ENCODE peak calls at places on chromosomes 12 and 14, in nine cellular contexts. One of them, this sample, is unnamed.

GRCh38 chr14:68512088-68512487 is 280.8 kb downstream of the ZFP36L1 start:
- DNase-seq in WERI-Rb-1: no peak
- DNase-seq in cardiac fibroblast: no peak
- DNase-seq in NT2/D1: no peak
- DNase-seq in stimulated activated CD8-positive, alpha-beta memory T cell treated with anti-CD3 and anti-CD28 coated beads, Interleukin-4, amount 100 ng/mL, for 1 hour: no peak
- DNase-seq in germinal center: no peak
- DNase-seq in SW480: no peak
- DNase-seq in stimulated activated CD4-positive, alpha-beta T cell treated with anti-CD3 and anti-CD28 coated beads, Interleukin-12 subunit alpha, Interleukin-12 subunit beta, amount 100 ng/mL, for 48 hours: no peak
- DNase-seq in HT1080: no peak
- DNase-seq in this sample: no peak

GRCh38 chr14:100827751-100828447 is 2.0 kb downstream of the MEG3 start:
- DNase-seq in WERI-Rb-1: peak; percentile 55
- DNase-seq in cardiac fibroblast: peak; percentile 80
- DNase-seq in NT2/D1: no peak
- DNase-seq in stimulated activated CD8-positive, alpha-beta memory T cell treated with anti-CD3 and anti-CD28 coated beads, Interleukin-4, amount 100 ng/mL, for 1 hour: no peak
- DNase-seq in germinal center: no peak
- DNase-seq in SW480: no peak
- DNase-seq in stimulated activated CD4-positive, alpha-beta T cell treated with anti-CD3 and anti-CD28 coated beads, Interleukin-12 subunit alpha, Interleukin-12 subunit beta, amount 100 ng/mL, for 48 hours: no peak
- DNase-seq in HT1080: no peak
- DNase-seq in this sample: no peak

GRCh38 chr12:13171921-13172859 is 24.3 kb upstream of the EMP1 start:
- DNase-seq in WERI-Rb-1: no peak
- DNase-seq in cardiac fibroblast: peak; percentile 50
- DNase-seq in NT2/D1: no peak
- DNase-seq in stimulated activated CD8-positive, alpha-beta memory T cell treated with anti-CD3 and anti-CD28 coated beads, Interleukin-4, amount 100 ng/mL, for 1 hour: no peak
- DNase-seq in germinal center: no peak
- DNase-seq in SW480: peak; percentile 82
- DNase-seq in stimulated activated CD4-positive, alpha-beta T cell treated with anti-CD3 and anti-CD28 coated beads, Interleukin-12 subunit alpha, Interleukin-12 subunit beta, amount 100 ng/mL, for 48 hours: no peak
- DNase-seq in HT1080: peak; percentile 80
- DNase-seq in this sample: peak; percentile 85

GRCh38 chr14:104697892-104698583 is 8.6 kb downstream of the INF2 start:
- DNase-seq in WERI-Rb-1: no peak
- DNase-seq in cardiac fibroblast: no peak
- DNase-seq in NT2/D1: no peak
- DNase-seq in stimulated activated CD8-positive, alpha-beta memory T cell treated with anti-CD3 and anti-CD28 coated beads, Interleukin-4, amount 100 ng/mL, for 1 hour: no peak
- DNase-seq in germinal center: no peak
- DNase-seq in SW480: peak; percentile 50
- DNase-seq in stimulated activated CD4-positive, alpha-beta T cell treated with anti-CD3 and anti-CD28 coated beads, Interleukin-12 subunit alpha, Interleukin-12 subunit beta, amount 100 ng/mL, for 48 hours: no peak
- DNase-seq in HT1080: no peak
- DNase-seq in this sample: no peak

GRCh38 chr12:63895841-63896240 is 51.3 kb downstream of the SRGAP1 start:
- DNase-seq in WERI-Rb-1: no peak
- DNase-seq in cardiac fibroblast: no peak
- DNase-seq in NT2/D1: no peak
- DNase-seq in stimulated activated CD8-positive, alpha-beta memory T cell treated with anti-CD3 and anti-CD28 coated beads, Interleukin-4, amount 100 ng/mL, for 1 hour: no peak
- DNase-seq in germinal center: no peak
- DNase-seq in SW480: no peak
- DNase-seq in stimulated activated CD4-positive, alpha-beta T cell treated with anti-CD3 and anti-CD28 coated beads, Interleukin-12 subunit alpha, Interleukin-12 subunit beta, amount 100 ng/mL, for 48 hours: no peak
- DNase-seq in HT1080: no peak
- DNase-seq in this sample: no peak

GRCh38 chr12:74043343-74043742 is 494.3 kb upstream of the ATXN7L3B start:
- DNase-seq in WERI-Rb-1: no peak
- DNase-seq in cardiac fibroblast: peak; percentile 22
- DNase-seq in NT2/D1: no peak
- DNase-seq in stimulated activated CD8-positive, alpha-beta memory T cell treated with anti-CD3 and anti-CD28 coated beads, Interleukin-4, amount 100 ng/mL, for 1 hour: no peak
- DNase-seq in germinal center: no peak
- DNase-seq in SW480: no peak
- DNase-seq in stimulated activated CD4-positive, alpha-beta T cell treated with anti-CD3 and anti-CD28 coated beads, Interleukin-12 subunit alpha, Interleukin-12 subunit beta, amount 100 ng/mL, for 48 hours: no peak
- DNase-seq in HT1080: peak; percentile 89
- DNase-seq in this sample: peak; percentile 58

GRCh38 chr12:20624718-20625117 is 70.4 kb upstream of the SLCO1C1 start:
- DNase-seq in WERI-Rb-1: peak; percentile 25
- DNase-seq in cardiac fibroblast: peak; percentile 39
- DNase-seq in NT2/D1: peak; percentile 33
- DNase-seq in stimulated activated CD8-positive, alpha-beta memory T cell treated with anti-CD3 and anti-CD28 coated beads, Interleukin-4, amount 100 ng/mL, for 1 hour: no peak
- DNase-seq in germinal center: no peak
- DNase-seq in SW480: peak; percentile 33
- DNase-seq in stimulated activated CD4-positive, alpha-beta T cell treated with anti-CD3 and anti-CD28 coated beads, Interleukin-12 subunit alpha, Interleukin-12 subunit beta, amount 100 ng/mL, for 48 hours: no peak
- DNase-seq in HT1080: peak; percentile 50
- DNase-seq in this sample: no peak

GRCh38 chr12:57005980-57006808 is at the start of gene ZBTB39:
- DNase-seq in WERI-Rb-1: peak; percentile 50
- DNase-seq in cardiac fibroblast: peak; percentile 36
- DNase-seq in NT2/D1: peak; percentile 51
- DNase-seq in stimulated activated CD8-positive, alpha-beta memory T cell treated with anti-CD3 and anti-CD28 coated beads, Interleukin-4, amount 100 ng/mL, for 1 hour: peak; percentile 16
- DNase-seq in germinal center: peak; percentile 93
- DNase-seq in SW480: peak; percentile 55
- DNase-seq in stimulated activated CD4-positive, alpha-beta T cell treated with anti-CD3 and anti-CD28 coated beads, Interleukin-12 subunit alpha, Interleukin-12 subunit beta, amount 100 ng/mL, for 48 hours: peak; percentile 59
- DNase-seq in HT1080: no peak
- DNase-seq in this sample: peak; percentile 84

GRCh38 chr12:4810219-4810671 is 90.0 kb downstream of the GALNT8 start:
- DNase-seq in WERI-Rb-1: no peak
- DNase-seq in cardiac fibroblast: no peak
- DNase-seq in NT2/D1: no peak
- DNase-seq in stimulated activated CD8-positive, alpha-beta memory T cell treated with anti-CD3 and anti-CD28 coated beads, Interleukin-4, amount 100 ng/mL, for 1 hour: no peak
- DNase-seq in germinal center: no peak
- DNase-seq in SW480: no peak
- DNase-seq in stimulated activated CD4-positive, alpha-beta T cell treated with anti-CD3 and anti-CD28 coated beads, Interleukin-12 subunit alpha, Interleukin-12 subunit beta, amount 100 ng/mL, for 48 hours: no peak
- DNase-seq in HT1080: no peak
- DNase-seq in this sample: no peak

GRCh38 chr12:1793426-1794210 is 26.7 kb upstream of the LRTM2 start:
- DNase-seq in WERI-Rb-1: no peak
- DNase-seq in cardiac fibroblast: no peak
- DNase-seq in NT2/D1: no peak
- DNase-seq in stimulated activated CD8-positive, alpha-beta memory T cell treated with anti-CD3 and anti-CD28 coated beads, Interleukin-4, amount 100 ng/mL, for 1 hour: no peak
- DNase-seq in germinal center: no peak
- DNase-seq in SW480: no peak
- DNase-seq in stimulated activated CD4-positive, alpha-beta T cell treated with anti-CD3 and anti-CD28 coated beads, Interleukin-12 subunit alpha, Interleukin-12 subunit beta, amount 100 ng/mL, for 48 hours: no peak
- DNase-seq in HT1080: no peak
- DNase-seq in this sample: no peak

GRCh38 chr14:45868377-45868776 is 615.4 kb upstream of the MIS18BP1 start:
- DNase-seq in WERI-Rb-1: no peak
- DNase-seq in cardiac fibroblast: no peak
- DNase-seq in NT2/D1: no peak
- DNase-seq in stimulated activated CD8-positive, alpha-beta memory T cell treated with anti-CD3 and anti-CD28 coated beads, Interleukin-4, amount 100 ng/mL, for 1 hour: no peak
- DNase-seq in germinal center: no peak
- DNase-seq in SW480: no peak
- DNase-seq in stimulated activated CD4-positive, alpha-beta T cell treated with anti-CD3 and anti-CD28 coated beads, Interleukin-12 subunit alpha, Interleukin-12 subunit beta, amount 100 ng/mL, for 48 hours: no peak
- DNase-seq in HT1080: peak; percentile 39
- DNase-seq in this sample: no peak

GRCh38 chr12:124109760-124110159 is 136.7 kb downstream of the ZNF664 start:
- DNase-seq in WERI-Rb-1: no peak
- DNase-seq in cardiac fibroblast: peak; percentile 38
- DNase-seq in NT2/D1: no peak
- DNase-seq in stimulated activated CD8-positive, alpha-beta memory T cell treated with anti-CD3 and anti-CD28 coated beads, Interleukin-4, amount 100 ng/mL, for 1 hour: no peak
- DNase-seq in germinal center: peak; percentile 67
- DNase-seq in SW480: peak; percentile 28
- DNase-seq in stimulated activated CD4-positive, alpha-beta T cell treated with anti-CD3 and anti-CD28 coated beads, Interleukin-12 subunit alpha, Interleukin-12 subunit beta, amount 100 ng/mL, for 48 hours: no peak
- DNase-seq in HT1080: peak; percentile 71
- DNase-seq in this sample: no peak

GRCh38 chr12:75820848-75821578 is 210.6 kb downstream of the PHLDA1 start:
- DNase-seq in WERI-Rb-1: peak; percentile 66
- DNase-seq in cardiac fibroblast: peak; percentile 93
- DNase-seq in NT2/D1: no peak
- DNase-seq in stimulated activated CD8-positive, alpha-beta memory T cell treated with anti-CD3 and anti-CD28 coated beads, Interleukin-4, amount 100 ng/mL, for 1 hour: no peak
- DNase-seq in germinal center: no peak
- DNase-seq in SW480: no peak
- DNase-seq in stimulated activated CD4-positive, alpha-beta T cell treated with anti-CD3 and anti-CD28 coated beads, Interleukin-12 subunit alpha, Interleukin-12 subunit beta, amount 100 ng/mL, for 48 hours: no peak
- DNase-seq in HT1080: no peak
- DNase-seq in this sample: no peak

GRCh38 chr12:12755923-12756322 is 29.5 kb upstream of the APOLD1 start:
- DNase-seq in WERI-Rb-1: no peak
- DNase-seq in cardiac fibroblast: no peak
- DNase-seq in NT2/D1: no peak
- DNase-seq in stimulated activated CD8-positive, alpha-beta memory T cell treated with anti-CD3 and anti-CD28 coated beads, Interleukin-4, amount 100 ng/mL, for 1 hour: no peak
- DNase-seq in germinal center: no peak
- DNase-seq in SW480: no peak
- DNase-seq in stimulated activated CD4-positive, alpha-beta T cell treated with anti-CD3 and anti-CD28 coated beads, Interleukin-12 subunit alpha, Interleukin-12 subunit beta, amount 100 ng/mL, for 48 hours: no peak
- DNase-seq in HT1080: no peak
- DNase-seq in this sample: no peak

GRCh38 chr12:109946505-109946904 is 46.4 kb downstream of the TCHP start:
- DNase-seq in WERI-Rb-1: no peak
- DNase-seq in cardiac fibroblast: no peak
- DNase-seq in NT2/D1: peak; percentile 52
- DNase-seq in stimulated activated CD8-positive, alpha-beta memory T cell treated with anti-CD3 and anti-CD28 coated beads, Interleukin-4, amount 100 ng/mL, for 1 hour: no peak
- DNase-seq in germinal center: no peak
- DNase-seq in SW480: no peak
- DNase-seq in stimulated activated CD4-positive, alpha-beta T cell treated with anti-CD3 and anti-CD28 coated beads, Interleukin-12 subunit alpha, Interleukin-12 subunit beta, amount 100 ng/mL, for 48 hours: no peak
- DNase-seq in HT1080: no peak
- DNase-seq in this sample: no peak

GRCh38 chr14:104598461-104599273 is 5.9 kb downstream of the TMEM179 start:
- DNase-seq in WERI-Rb-1: peak; percentile 16
- DNase-seq in cardiac fibroblast: no peak
- DNase-seq in NT2/D1: no peak
- DNase-seq in stimulated activated CD8-positive, alpha-beta memory T cell treated with anti-CD3 and anti-CD28 coated beads, Interleukin-4, amount 100 ng/mL, for 1 hour: no peak
- DNase-seq in germinal center: no peak
- DNase-seq in SW480: no peak
- DNase-seq in stimulated activated CD4-positive, alpha-beta T cell treated with anti-CD3 and anti-CD28 coated beads, Interleukin-12 subunit alpha, Interleukin-12 subunit beta, amount 100 ng/mL, for 48 hours: no peak
- DNase-seq in HT1080: no peak
- DNase-seq in this sample: no peak

GRCh38 chr12:112112423-112113132 is 4.0 kb upstream of the NAA25 start:
- DNase-seq in WERI-Rb-1: no peak
- DNase-seq in cardiac fibroblast: no peak
- DNase-seq in NT2/D1: no peak
- DNase-seq in stimulated activated CD8-positive, alpha-beta memory T cell treated with anti-CD3 and anti-CD28 coated beads, Interleukin-4, amount 100 ng/mL, for 1 hour: no peak
- DNase-seq in germinal center: no peak
- DNase-seq in SW480: peak; percentile 54
- DNase-seq in stimulated activated CD4-positive, alpha-beta T cell treated with anti-CD3 and anti-CD28 coated beads, Interleukin-12 subunit alpha, Interleukin-12 subunit beta, amount 100 ng/mL, for 48 hours: no peak
- DNase-seq in HT1080: peak; percentile 25
- DNase-seq in this sample: peak; percentile 51

GRCh38 chr14:35122696-35123387 is 490 bp downstream of the PRORP start:
- DNase-seq in WERI-Rb-1: no peak
- DNase-seq in cardiac fibroblast: peak; percentile 66
- DNase-seq in NT2/D1: no peak
- DNase-seq in stimulated activated CD8-positive, alpha-beta memory T cell treated with anti-CD3 and anti-CD28 coated beads, Interleukin-4, amount 100 ng/mL, for 1 hour: no peak
- DNase-seq in germinal center: peak; percentile 6
- DNase-seq in SW480: peak; percentile 47
- DNase-seq in stimulated activated CD4-positive, alpha-beta T cell treated with anti-CD3 and anti-CD28 coated beads, Interleukin-12 subunit alpha, Interleukin-12 subunit beta, amount 100 ng/mL, for 48 hours: no peak
- DNase-seq in HT1080: no peak
- DNase-seq in this sample: peak; percentile 31